ENCODE peak calls at places on chromosome 12, in six cellular contexts. H is endodermal cell; C is CD8-positive, alpha-beta T cell; U is left lung; P is pancreas; Z is thoracic aorta. G is an unnamed sample.

GRCh38 chr12:114655934-114656697 is 27.9 kb downstream of the TBX3 start:
- DNase-seq in C (no peak), H (peak; percentile 75), U (no peak), Z (no peak), P (no peak), G (no peak)

GRCh38 chr12:109124878-109125648 is 8.7 kb downstream of the ACACB start:
- DNase-seq in P (no peak), U (no peak), Z (no peak), C (no peak), H (no peak), G (no peak)

GRCh38 chr12:73181244-73181643 is 909.1 kb downstream of the TRHDE start:
- DNase-seq in Z (no peak), U (no peak), H (peak; percentile 61), P (no peak), C (no peak), G (peak; percentile 80)

GRCh38 chr12:121776190-121777098 is 17.0 kb downstream of the RHOF start:
- DNase-seq in U (peak; percentile 84), C (peak; percentile 85), H (peak; percentile 97), P (peak; percentile 55), Z (no peak), G (peak; percentile 78)

GRCh38 chr12:89707992-89708792 is 446 bp downstream of the ATP2B1 start:
- DNase-seq in C (peak; percentile 45), U (peak; percentile 62), P (peak; percentile 32), H (peak; percentile 87), Z (peak; percentile 3), G (peak; percentile 36)

GRCh38 chr12:131466306-131466705 is 244.6 kb upstream of the SFSWAP start:
- DNase-seq in C (no peak), U (no peak), H (peak; percentile 31), P (no peak), Z (no peak), G (no peak)

GRCh38 chr12:7058163-7058845 is 2.2 kb upstream of the C1S start:
- DNase-seq in P (no peak), Z (no peak), U (peak; percentile 55), H (no peak), C (no peak), G (no peak)

GRCh38 chr12:72264548-72265175 is 7.5 kb upstream of the TRHDE start:
- DNase-seq in H (no peak), C (no peak), P (no peak), Z (no peak), U (no peak), G (peak; percentile 9)

GRCh38 chr12:102659200-102659911 is 179.0 kb upstream of the IGF1 start:
- DNase-seq in Z (no peak), P (no peak), H (peak; percentile 57), C (no peak), U (no peak), G (peak; percentile 9)

GRCh38 chr12:58894040-58894439 is 26.3 kb downstream of the LRIG3 start:
- DNase-seq in Z (no peak), P (no peak), U (no peak), C (no peak), H (no peak), G (no peak)

GRCh38 chr12:32198555-32198954 is 91.9 kb downstream of the BICD1 start:
- DNase-seq in H (no peak), Z (no peak), P (no peak), U (no peak), C (no peak), G (no peak)

GRCh38 chr12:64819816-64820402 is 4.5 kb upstream of the TBC1D30 start:
- DNase-seq in C (no peak), P (no peak), H (no peak), Z (no peak), U (no peak), G (no peak)

GRCh38 chr12:106871477-106871876 is 84.2 kb upstream of the TMEM263 start:
- DNase-seq in C (no peak), U (no peak), P (no peak), Z (no peak), H (no peak), G (no peak)

GRCh38 chr12:71440393-71441349 is 1.1 kb downstream of the LGR5 start:
- DNase-seq in P (no peak), C (no peak), H (peak; percentile 81), Z (no peak), U (no peak), G (no peak)

GRCh38 chr12:58621126-58621525 is 299.2 kb downstream of the LRIG3 start:
- DNase-seq in Z (no peak), H (no peak), P (no peak), C (no peak), U (no peak), G (no peak)

DNA sequence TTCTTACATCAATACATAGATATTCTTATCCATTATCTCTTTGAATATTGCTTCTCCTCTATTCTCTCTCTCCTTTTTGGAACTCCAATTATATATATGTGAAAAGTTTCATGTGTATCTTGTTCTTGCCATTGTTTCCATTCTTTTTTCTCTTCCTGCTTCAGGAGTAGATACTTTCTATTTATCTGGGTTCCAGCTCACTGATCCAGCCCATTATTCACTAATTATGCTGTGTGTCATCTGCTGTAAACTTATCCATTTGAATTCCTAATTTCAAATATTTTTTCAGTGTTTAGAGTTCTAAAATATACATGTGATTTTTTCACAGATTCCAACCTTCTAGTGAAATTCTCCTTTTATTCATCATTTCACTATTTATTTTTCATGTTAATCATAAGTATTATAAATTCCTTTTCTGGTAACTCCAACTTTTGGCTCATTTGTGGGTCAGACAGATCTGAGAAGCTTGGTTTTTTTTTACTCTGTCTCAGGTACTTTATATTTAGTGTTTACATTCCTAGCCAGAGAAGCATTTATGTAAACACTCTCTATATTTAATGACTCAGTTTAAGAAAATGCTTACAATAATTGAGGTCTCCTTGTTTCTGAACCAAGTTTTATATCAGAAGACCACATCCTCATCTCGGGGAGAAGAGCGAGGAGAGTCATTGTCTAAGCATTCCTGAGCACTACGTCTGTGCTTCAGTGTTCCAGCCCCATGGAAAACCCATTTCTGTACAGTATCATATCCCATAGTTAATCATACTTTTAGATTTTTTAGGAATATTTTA is 15.9 kb upstream of the AMIGO2 start:
- DNase-seq in H (no peak), U (no peak), C (no peak), P (no peak), Z (no peak), G (no peak)
- H3K4me3 ChIP-seq in H (no peak overlapping the region), U (no peak overlapping the region), C (no peak overlapping the region), P (no peak overlapping the region), Z (no peak overlapping the region), G (no peak overlapping the region)

DNA sequence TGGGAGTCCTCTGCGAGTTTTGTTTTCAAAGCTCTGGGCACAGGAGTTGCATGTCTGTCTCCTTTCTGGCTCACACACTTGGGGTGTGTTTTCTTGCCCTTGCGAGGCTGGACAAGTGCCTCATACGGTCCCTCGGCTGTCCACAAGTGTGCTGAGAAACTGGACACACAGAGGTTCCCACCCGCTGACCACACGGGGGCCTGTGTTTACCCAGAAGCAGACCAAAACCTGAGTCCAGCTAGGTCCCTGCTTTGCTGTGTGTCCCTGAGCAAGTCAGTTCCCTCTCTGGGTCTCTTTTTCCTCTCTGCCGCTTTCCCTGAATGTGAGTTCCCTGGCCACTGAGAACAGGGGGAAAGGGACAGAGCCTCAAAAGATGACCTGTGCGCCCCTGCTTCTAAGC is 678 bp upstream of the OAS2 start:
- DNase-seq in Z (no peak), C (no peak), P (no peak), U (no peak), H (no peak), G (no peak)
- TF ChIP-seq CTCF in Z (no peak), C (no peak), P (no peak), U (no peak), H (no peak), G (no peak)

DNA sequence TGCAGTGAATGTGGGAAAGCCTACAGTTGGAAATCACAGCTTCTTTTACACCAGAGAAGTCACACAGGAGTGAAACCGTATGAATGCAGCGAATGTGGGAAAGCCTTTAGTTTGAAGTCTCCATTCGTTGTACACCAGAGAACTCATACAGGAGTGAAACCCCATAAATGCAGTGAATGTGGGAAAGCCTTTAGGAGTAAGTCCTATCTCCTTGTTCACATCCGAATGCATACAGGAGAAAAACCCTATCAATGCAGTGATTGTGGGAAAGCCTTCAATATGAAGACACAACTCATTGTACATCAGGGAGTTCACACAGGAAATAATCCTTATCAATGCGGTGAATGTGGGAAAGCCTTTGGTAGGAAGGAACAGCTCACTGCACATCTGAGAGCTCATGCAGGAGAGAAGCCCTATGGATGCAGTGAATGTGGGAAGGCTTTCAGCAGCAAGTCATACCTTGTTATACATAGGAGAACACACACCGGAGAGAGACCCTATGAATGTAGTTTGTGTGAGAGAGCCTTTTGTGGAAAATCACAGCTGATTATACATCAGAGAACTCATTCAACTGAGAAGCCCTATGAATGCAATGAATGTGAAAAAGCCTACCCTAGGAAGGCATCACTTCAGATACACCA is 24.6 kb downstream of the ZNF26 start:
- DNase-seq in C (no peak), U (no peak), H (no peak), Z (no peak), P (no peak), G (no peak)
- H3K9me3 ChIP-seq in C (peaks cover 74% of the 10 kb centered on the region), U (peaks cover 20% of the 10 kb centered on the region), H (peaks cover 96% of the 10 kb centered on the region), Z (peaks cover 95% of the 10 kb centered on the region), P (peaks cover 5% of the 10 kb centered on the region), G (peaks cover 6% of the 10 kb centered on the region)

DNA sequence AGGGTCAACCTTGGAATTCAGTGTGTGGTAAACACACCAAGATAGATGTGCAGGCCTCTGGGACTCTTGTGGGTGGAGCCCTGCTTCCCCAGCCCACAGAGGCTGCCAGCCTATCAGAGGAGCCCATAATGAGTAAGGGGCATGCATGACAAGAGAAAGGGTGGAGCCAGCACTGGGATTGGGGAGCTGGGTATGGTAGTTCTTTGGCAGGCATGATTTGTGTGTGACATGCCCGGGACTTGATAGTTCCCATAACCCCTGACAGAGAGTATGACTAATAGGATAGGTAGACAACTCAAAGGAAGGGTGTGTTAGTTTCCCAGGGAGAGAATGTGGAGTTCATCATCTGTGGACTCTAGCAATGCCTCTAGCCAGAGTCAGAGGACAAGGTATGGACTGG is 143.0 kb downstream of the EMP1 start:
- DNase-seq in U (no peak), C (no peak), P (no peak), Z (no peak), H (no peak), G (no peak)
- H3K4me3 ChIP-seq in U (no peak overlapping the region), C (no peak overlapping the region), P (no peak overlapping the region), Z (no peak overlapping the region), H (no peak overlapping the region), G (no peak overlapping the region)